ENCODE peak calls at places on chromosomes 13 and 19, in four cellular contexts. C is non-pigmented ciliary epithelial cell; V is activated T-helper 1 cell treated with anti-CD3 and anti-CD28 coated beads, Interleukin-2, amount 50 U/mL, for 16 hours; P is activated CD4-positive, alpha-beta T cell treated with anti-CD3 and anti-CD28 coated beads, Interleukin-2, amount 50 U/mL, for 1 hour. N is an unnamed sample.

GRCh38 chr13:76516013-76516412 is 370.2 kb downstream of the KCTD12 start:
- DNase-seq in C (peak; percentile 85), V (no peak), P (no peak), N (peak; percentile 61)

GRCh38 chr13:100536643-100537180 is 51.9 kb downstream of the GGACT start:
- DNase-seq in C (no peak), V (no peak), P (no peak), N (no peak)

GRCh38 chr13:82719987-82720386 is 1162.3 kb downstream of the SLITRK1 start:
- DNase-seq in C (no peak), V (no peak), P (no peak), N (no peak)

GRCh38 chr19:8363803-8364771 is at the start of gene ANGPTL4:
- DNase-seq in C (no peak), V (peak; percentile 27), P (peak; percentile 23), N (peak; percentile 18)

GRCh38 chr13:113367771-113368170 is 3.8 kb upstream of the GRTP1 start:
- DNase-seq in C (no peak), V (no peak), P (no peak), N (no peak)

GRCh38 chr19:18390075-18390909 is 4.3 kb downstream of the GDF15 start:
- DNase-seq in C (no peak), V (no peak), P (no peak), N (no peak)

GRCh38 chr13:33316890-33317289 is 31.3 kb upstream of the STARD13 start:
- DNase-seq in C (no peak), V (no peak), P (no peak), N (no peak)

GRCh38 chr19:54696117-54696548 is 28.1 kb upstream of the KIR3DL3 start:
- DNase-seq in C (no peak), V (no peak), P (no peak), N (no peak)

GRCh38 chr13:102670130-102670529 is 24.7 kb downstream of the METTL21C start:
- DNase-seq in C (no peak), V (no peak), P (no peak), N (no peak)

GRCh38 chr13:95573226-95573625 is 20.7 kb downstream of the CLDN10 start:
- DNase-seq in C (no peak), V (no peak), P (no peak), N (no peak)

GRCh38 chr19:51983361-51983760 is 3.3 kb downstream of the ZNF350 start:
- DNase-seq in C (no peak), V (no peak), P (no peak), N (no peak)

GRCh38 chr13:45416521-45417125 is 1.6 kb downstream of the SLC25A30 start:
- DNase-seq in C (no peak), V (no peak), P (no peak), N (no peak)

GRCh38 chr19:35236638-35237400 is 8.3 kb upstream of the FAM187B start:
- DNase-seq in C (no peak), V (no peak), P (peak; percentile 35), N (no peak)

GRCh38 chr13:100510208-100510997 is 78.2 kb downstream of the GGACT start:
- DNase-seq in C (no peak), V (no peak), P (no peak), N (no peak)